ENCODE peak calls at places on chromosomes 3 and 15, in seven cellular contexts. U is sigmoid colon, W is Caco-2, G is NCI-H2081, L is iris pigment epithelial cell, I is neural crest cell, B is cardiac muscle cell. Q is an unnamed sample.

GRCh38 chr3:79521221-79521848 is 246.5 kb downstream of the ROBO1 start:
- DNase-seq in U (no peak), W (no peak), G (peak), L (peak), I (no peak), B (peak), Q (no peak)

GRCh38 chr15:100947760-100948429 is 28.7 kb downstream of the LRRK1 start:
- DNase-seq in U (no peak), W (no peak), G (no peak), L (peak), I (no peak), B (no peak), Q (no peak)

GRCh38 chr3:162142511-162142910 is 645.9 kb downstream of the OTOL1 start:
- DNase-seq in U (no peak), W (no peak), G (no peak), L (peak), I (no peak), B (no peak), Q (no peak)

GRCh38 chr15:70199601-70200000 is 101.9 kb upstream of the TLE3 start:
- DNase-seq in U (no peak), W (no peak), G (no peak), L (no peak), I (no peak), B (no peak), Q (no peak)

GRCh38 chr15:77482570-77482969 is 61.9 kb downstream of the HMG20A start:
- DNase-seq in U (no peak), W (no peak), G (no peak), L (peak), I (no peak), B (no peak), Q (no peak)

GRCh38 chr3:98791341-98792325 is 28.5 kb downstream of the ST3GAL6 start:
- DNase-seq in U (no peak), W (no peak), G (no peak), L (peak), I (no peak), B (no peak), Q (no peak)

GRCh38 chr3:181700168-181701087 is 11.3 kb upstream of the SOX2 start:
- DNase-seq in U (no peak), W (peak), G (peak), L (peak), I (peak), B (peak), Q (no peak)

GRCh38 chr15:85689729-85690128 is 105.0 kb downstream of the KLHL25 start:
- DNase-seq in U (no peak), W (no peak), G (no peak), L (peak), I (peak), B (no peak), Q (no peak)

GRCh38 chr15:90872481-90873184 is 4.2 kb downstream of the FURIN start:
- DNase-seq in U (no peak), W (no peak), G (no peak), L (peak), I (no peak), B (no peak), Q (peak)

GRCh38 chr3:139302801-139303113 is 41.1 kb upstream of the MRPS22 start:
- DNase-seq in U (no peak), W (no peak), G (no peak), L (no peak), I (no peak), B (no peak), Q (no peak)

GRCh38 chr3:12782172-12782815 is 14.2 kb upstream of the CAND2 start:
- DNase-seq in U (no peak), W (no peak), G (no peak), L (peak), I (no peak), B (peak), Q (no peak)

GRCh38 chr3:99699841-99700240 is 61.4 kb downstream of the COL8A1 start:
- DNase-seq in U (no peak), W (no peak), G (no peak), L (peak), I (no peak), B (no peak), Q (no peak)

GRCh38 chr15:91887321-91887720 is 33.8 kb downstream of the SLCO3A1 start:
- DNase-seq in U (no peak), W (no peak), G (no peak), L (no peak), I (no peak), B (no peak), Q (no peak)

GRCh38 chr3:63724987-63725386 is 72.5 kb downstream of the SNTN start:
- DNase-seq in U (no peak), W (no peak), G (no peak), L (peak), I (no peak), B (no peak), Q (no peak)

Q was measured in chondrocyte.